ENCODE peak calls at places on chromosome 17, in nine cellular contexts. One of them, this sample, is unnamed.

GRCh38 chr17:36829676-36830075 is 107.6 kb upstream of the LHX1 start:
- DNase-seq in PC-9: no peak
- DNase-seq in fibroblast of lung: no peak
- DNase-seq in H1: no peak
- DNase-seq in GM12878: no peak
- DNase-seq in GM23338: no peak
- DNase-seq in mammary epithelial cell: no peak
- DNase-seq in neural progenitor cell: no peak
- DNase-seq in K562: no peak
- DNase-seq in this sample: no peak

GRCh38 chr17:55246583-55246982 is 18.2 kb upstream of the HLF start:
- DNase-seq in K562: no peak
- DNase-seq in GM23338: no peak
- DNase-seq in neural progenitor cell: no peak
- DNase-seq in fibroblast of lung: no peak
- DNase-seq in mammary epithelial cell: no peak
- DNase-seq in PC-9: no peak
- DNase-seq in GM12878: no peak
- DNase-seq in H1: no peak
- DNase-seq in this sample: no peak

GRCh38 chr17:48427598-48427997 is 2.4 kb downstream of the SKAP1 start:
- DNase-seq in mammary epithelial cell: no peak
- DNase-seq in fibroblast of lung: no peak
- DNase-seq in GM12878: no peak
- DNase-seq in H1: no peak
- DNase-seq in GM23338: no peak
- DNase-seq in neural progenitor cell: no peak
- DNase-seq in PC-9: no peak
- DNase-seq in K562: peak
- DNase-seq in this sample: no peak

GRCh38 chr17:81194225-81194760 is 28.3 kb upstream of the AATK start:
- DNase-seq in GM23338: no peak
- DNase-seq in neural progenitor cell: no peak
- DNase-seq in GM12878: no peak
- DNase-seq in H1: no peak
- DNase-seq in K562: no peak
- DNase-seq in PC-9: no peak
- DNase-seq in mammary epithelial cell: no peak
- DNase-seq in fibroblast of lung: no peak
- DNase-seq in this sample: no peak

GRCh38 chr17:82096709-82097186 is 1.3 kb downstream of the FASN start:
- DNase-seq in neural progenitor cell: no peak
- DNase-seq in mammary epithelial cell: no peak
- DNase-seq in H1: no peak
- DNase-seq in PC-9: no peak
- DNase-seq in GM12878: no peak
- DNase-seq in fibroblast of lung: no peak
- DNase-seq in K562: no peak
- DNase-seq in GM23338: no peak
- DNase-seq in this sample: no peak

GRCh38 chr17:79923974-79924638 is 84.9 kb upstream of the CBX4 start:
- DNase-seq in fibroblast of lung: no peak
- DNase-seq in PC-9: no peak
- DNase-seq in neural progenitor cell: peak
- DNase-seq in GM23338: peak
- DNase-seq in H1: peak
- DNase-seq in GM12878: no peak
- DNase-seq in mammary epithelial cell: no peak
- DNase-seq in K562: peak
- DNase-seq in this sample: peak

GRCh38 chr17:32859857-32860525 is 16.9 kb downstream of the MYO1D start:
- DNase-seq in H1: no peak
- DNase-seq in mammary epithelial cell: peak
- DNase-seq in GM12878: no peak
- DNase-seq in fibroblast of lung: no peak
- DNase-seq in GM23338: no peak
- DNase-seq in K562: peak
- DNase-seq in PC-9: no peak
- DNase-seq in neural progenitor cell: no peak
- DNase-seq in this sample: no peak

GRCh38 chr17:34740936-34741515 is 161.6 kb downstream of the TMEM132E start:
- DNase-seq in fibroblast of lung: no peak
- DNase-seq in neural progenitor cell: no peak
- DNase-seq in mammary epithelial cell: no peak
- DNase-seq in GM12878: no peak
- DNase-seq in H1: no peak
- DNase-seq in K562: no peak
- DNase-seq in GM23338: no peak
- DNase-seq in PC-9: no peak
- DNase-seq in this sample: no peak

GRCh38 chr17:82238562-82239201 is 9.8 kb downstream of the SLC16A3 start:
- DNase-seq in fibroblast of lung: peak
- DNase-seq in K562: peak
- DNase-seq in GM12878: no peak
- DNase-seq in GM23338: no peak
- DNase-seq in H1: no peak
- DNase-seq in PC-9: no peak
- DNase-seq in neural progenitor cell: no peak
- DNase-seq in mammary epithelial cell: peak
- DNase-seq in this sample: peak

GRCh38 chr17:64508683-64509082 is 1.9 kb downstream of the CEP95 start:
- DNase-seq in mammary epithelial cell: no peak
- DNase-seq in PC-9: no peak
- DNase-seq in H1: no peak
- DNase-seq in fibroblast of lung: no peak
- DNase-seq in GM23338: no peak
- DNase-seq in K562: no peak
- DNase-seq in GM12878: no peak
- DNase-seq in neural progenitor cell: no peak
- DNase-seq in this sample: no peak
- H3K4me3 ChIP-seq in mammary epithelial cell: peak
- H3K4me3 ChIP-seq in PC-9: peak
- H3K4me3 ChIP-seq in H1: no peak
- H3K4me3 ChIP-seq in fibroblast of lung: peak
- H3K4me3 ChIP-seq in GM23338: peak
- H3K4me3 ChIP-seq in K562: peak
- H3K4me3 ChIP-seq in GM12878: peak
- H3K4me3 ChIP-seq in neural progenitor cell: peak
- H3K4me3 ChIP-seq in this sample: peak

GRCh38 chr17:60135951-60136666 is 13.7 kb upstream of the CA4 start:
- DNase-seq in H1: no peak
- DNase-seq in mammary epithelial cell: no peak
- DNase-seq in GM23338: peak
- DNase-seq in GM12878: no peak
- DNase-seq in PC-9: no peak
- DNase-seq in K562: no peak
- DNase-seq in neural progenitor cell: no peak
- DNase-seq in fibroblast of lung: no peak
- DNase-seq in this sample: no peak

GRCh38 chr17:60141111-60142018 is 8.4 kb upstream of the CA4 start:
- DNase-seq in neural progenitor cell: peak
- DNase-seq in GM23338: peak
- DNase-seq in PC-9: no peak
- DNase-seq in GM12878: no peak
- DNase-seq in mammary epithelial cell: no peak
- DNase-seq in H1: no peak
- DNase-seq in K562: no peak
- DNase-seq in fibroblast of lung: peak
- DNase-seq in this sample: no peak

GRCh38 chr17:60139438-60140285 is 10.1 kb upstream of the CA4 start:
- DNase-seq in mammary epithelial cell: peak
- DNase-seq in neural progenitor cell: peak
- DNase-seq in PC-9: no peak
- DNase-seq in K562: peak
- DNase-seq in GM23338: peak
- DNase-seq in GM12878: no peak
- DNase-seq in fibroblast of lung: peak
- DNase-seq in H1: no peak
- DNase-seq in this sample: peak

GRCh38 chr17:60137731-60138130 is 12.0 kb upstream of the CA4 start:
- DNase-seq in H1: no peak
- DNase-seq in mammary epithelial cell: no peak
- DNase-seq in PC-9: no peak
- DNase-seq in neural progenitor cell: no peak
- DNase-seq in GM12878: no peak
- DNase-seq in fibroblast of lung: no peak
- DNase-seq in K562: no peak
- DNase-seq in GM23338: no peak
- DNase-seq in this sample: no peak

GRCh38 chr17:60138769-60139437 is 10.9 kb upstream of the CA4 start:
- DNase-seq in K562: no peak
- DNase-seq in neural progenitor cell: no peak
- DNase-seq in GM12878: no peak
- DNase-seq in H1: no peak
- DNase-seq in fibroblast of lung: no peak
- DNase-seq in GM23338: peak
- DNase-seq in PC-9: no peak
- DNase-seq in mammary epithelial cell: no peak
- DNase-seq in this sample: no peak
- TF ChIP-seq EZH2 in K562: no peak
- TF ChIP-seq EZH2 in neural progenitor cell: no peak
- TF ChIP-seq EZH2 in GM12878: no peak
- TF ChIP-seq EZH2 in H1: peak
- TF ChIP-seq EZH2 in fibroblast of lung: no peak
- TF ChIP-seq EZH2 in GM23338: no peak
- TF ChIP-seq EZH2 in PC-9: no peak
- TF ChIP-seq EZH2 in mammary epithelial cell: no peak
- TF ChIP-seq EZH2 in this sample: no peak

DNA sequence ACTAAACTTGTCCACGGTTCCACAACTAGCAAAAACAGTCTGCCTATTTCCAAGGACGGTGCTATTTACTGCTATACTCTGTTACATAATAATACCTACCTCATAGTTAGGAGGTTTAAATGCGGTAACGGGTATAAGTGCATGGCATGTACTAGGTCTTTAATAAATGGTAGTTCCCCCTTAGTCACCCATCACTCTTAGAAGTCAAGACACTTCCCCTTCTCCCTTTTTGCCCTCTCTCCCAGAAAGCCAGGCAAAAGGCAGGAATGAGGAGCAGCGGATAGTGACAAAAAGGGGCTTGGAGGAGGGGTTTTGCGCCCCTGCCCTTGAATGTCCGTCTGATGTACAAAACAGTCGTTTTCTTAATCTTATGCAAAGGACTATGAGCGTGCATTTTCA is 1.1 kb upstream of the LSM12 start:
- DNase-seq in mammary epithelial cell: no peak
- DNase-seq in GM23338: no peak
- DNase-seq in H1: no peak
- DNase-seq in fibroblast of lung: no peak
- DNase-seq in PC-9: no peak
- DNase-seq in neural progenitor cell: no peak
- DNase-seq in GM12878: no peak
- DNase-seq in K562: peak
- DNase-seq in this sample: no peak
- H3K4me3 ChIP-seq in mammary epithelial cell: no peak
- H3K4me3 ChIP-seq in GM23338: no peak
- H3K4me3 ChIP-seq in H1: no peak
- H3K4me3 ChIP-seq in fibroblast of lung: no peak
- H3K4me3 ChIP-seq in PC-9: no peak
- H3K4me3 ChIP-seq in neural progenitor cell: no peak
- H3K4me3 ChIP-seq in GM12878: peak
- H3K4me3 ChIP-seq in K562: no peak
- H3K4me3 ChIP-seq in this sample: no peak

GRCh38 chr17:49455226-49455968 is 39.7 kb upstream of the NGFR start:
- DNase-seq in K562: no peak
- DNase-seq in mammary epithelial cell: no peak
- DNase-seq in H1: no peak
- DNase-seq in neural progenitor cell: no peak
- DNase-seq in GM23338: no peak
- DNase-seq in PC-9: no peak
- DNase-seq in GM12878: no peak
- DNase-seq in fibroblast of lung: no peak
- DNase-seq in this sample: no peak

GRCh38 chr17:49460401-49460800 is 34.7 kb upstream of the NGFR start:
- DNase-seq in PC-9: no peak
- DNase-seq in mammary epithelial cell: no peak
- DNase-seq in fibroblast of lung: no peak
- DNase-seq in GM12878: no peak
- DNase-seq in H1: no peak
- DNase-seq in GM23338: no peak
- DNase-seq in K562: no peak
- DNase-seq in neural progenitor cell: no peak
- DNase-seq in this sample: no peak

GRCh38 chr17:49456172-49456965 is 38.7 kb upstream of the NGFR start:
- DNase-seq in GM12878: no peak
- DNase-seq in H1: no peak
- DNase-seq in PC-9: no peak
- DNase-seq in K562: no peak
- DNase-seq in fibroblast of lung: peak
- DNase-seq in neural progenitor cell: no peak
- DNase-seq in mammary epithelial cell: peak
- DNase-seq in GM23338: no peak
- DNase-seq in this sample: no peak

GRCh38 chr17:49459401-49459984 is 35.6 kb upstream of the NGFR start:
- DNase-seq in H1: no peak
- DNase-seq in neural progenitor cell: no peak
- DNase-seq in fibroblast of lung: no peak
- DNase-seq in GM23338: peak
- DNase-seq in PC-9: no peak
- DNase-seq in K562: no peak
- DNase-seq in GM12878: no peak
- DNase-seq in mammary epithelial cell: no peak
- DNase-seq in this sample: no peak

DNA sequence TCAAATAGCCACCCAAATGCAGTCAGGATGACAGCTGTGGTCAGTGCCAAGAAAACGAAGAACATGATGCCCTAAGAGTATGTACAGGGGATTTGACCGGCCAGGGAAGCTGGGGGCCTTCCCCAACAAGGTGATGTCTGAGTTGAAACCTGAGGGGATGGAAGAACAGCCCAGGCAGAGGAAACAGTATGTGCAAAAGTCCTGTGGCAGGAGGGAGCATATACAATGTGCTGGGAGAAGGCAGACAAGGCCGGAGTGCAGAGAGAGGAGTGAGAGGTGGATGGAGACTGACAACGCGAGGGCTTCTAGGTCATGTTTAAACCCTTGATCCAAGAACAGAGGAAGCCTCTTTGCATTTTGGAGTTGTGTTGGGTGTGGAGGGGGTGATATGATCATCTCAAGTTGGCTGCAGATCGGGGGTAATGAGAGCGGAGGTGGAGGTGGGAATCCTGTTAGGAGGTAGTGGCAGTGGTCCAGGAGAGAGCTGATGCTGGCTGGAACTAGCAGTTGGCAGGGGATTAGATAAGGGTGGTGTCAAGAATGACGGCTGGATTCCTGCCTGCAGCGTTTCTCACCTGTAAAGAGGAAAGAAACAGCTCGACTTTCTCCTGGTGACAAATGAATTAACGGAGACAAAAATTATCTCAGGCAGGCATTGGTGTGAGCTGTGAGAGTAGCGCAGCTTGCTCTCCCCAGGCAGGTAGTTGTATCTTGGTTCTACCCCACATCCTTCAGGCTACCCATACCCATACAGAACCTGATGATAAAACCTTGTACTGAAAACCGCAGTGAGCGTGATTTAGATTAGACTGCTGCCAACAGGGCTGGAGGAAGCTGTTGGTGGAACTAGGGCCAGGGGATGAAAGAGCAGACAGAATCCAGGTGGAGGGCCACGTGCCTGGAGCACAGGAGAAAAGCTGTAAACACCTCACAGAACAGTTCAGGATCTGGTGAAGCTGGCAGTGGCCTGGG is 37.2 kb upstream of the NGFR start:
- DNase-seq in K562: no peak
- DNase-seq in mammary epithelial cell: peak
- DNase-seq in fibroblast of lung: no peak
- DNase-seq in neural progenitor cell: no peak
- DNase-seq in H1: no peak
- DNase-seq in PC-9: no peak
- DNase-seq in GM23338: no peak
- DNase-seq in GM12878: no peak
- DNase-seq in this sample: no peak
- TF ChIP-seq EZH2 in K562: no peak
- TF ChIP-seq EZH2 in mammary epithelial cell: no peak
- TF ChIP-seq EZH2 in fibroblast of lung: no peak
- TF ChIP-seq EZH2 in neural progenitor cell: no peak
- TF ChIP-seq EZH2 in H1: no peak
- TF ChIP-seq EZH2 in PC-9: no peak
- TF ChIP-seq EZH2 in GM23338: no peak
- TF ChIP-seq EZH2 in GM12878: no peak
- TF ChIP-seq EZH2 in this sample: no peak